ENCODE peak calls at places on chromosomes 7 and 10, in eight cellular contexts. Q is CD4-positive, alpha-beta memory T cell; O is foreskin keratinocyte; Y is AG09309; E is caudate nucleus; N is Caki2; K is substantia nigra; G is AG08396. T is an unnamed sample.

GRCh38 chr10:70441161-70441876 is at the start of gene NODAL:
- DNase-seq in Q (no peak), O (no peak), Y (no peak), E (no peak), N (no peak), K (no peak), G (no peak), T (no peak)

GRCh38 chr7:57385668-57386067 is 64.3 kb upstream of the ZNF716 start:
- DNase-seq in Q (no peak), O (no peak), Y (no peak), E (no peak), N (no peak), K (no peak), G (no peak), T (no peak)

GRCh38 chr7:143882020-143882610 is 19.9 kb downstream of the TCAF1 start:
- DNase-seq in Q (peak), O (no peak), Y (no peak), E (peak), N (no peak), K (peak), G (peak), T (no peak)

GRCh38 chr10:35300063-35300699 is 36.1 kb upstream of the CCNY start:
- DNase-seq in Q (no peak), O (peak), Y (peak), E (no peak), N (peak), K (peak), G (peak), T (peak)

GRCh38 chr7:1325646-1326510 is 93.2 kb downstream of the UNCX start:
- DNase-seq in Q (no peak), O (no peak), Y (no peak), E (no peak), N (no peak), K (no peak), G (no peak), T (no peak)

GRCh38 chr7:154817224-154817896 is 185.6 kb downstream of the PAXIP1 start:
- DNase-seq in Q (no peak), O (no peak), Y (no peak), E (no peak), N (no peak), K (no peak), G (no peak), T (no peak)

GRCh38 chr7:117072620-117073118 is 119.4 kb downstream of the ST7 start:
- DNase-seq in Q (no peak), O (no peak), Y (no peak), E (peak), N (no peak), K (peak), G (peak), T (no peak)

GRCh38 chr10:133567119-133567518 is 1.7 kb upstream of the SYCE1 start:
- DNase-seq in Q (no peak), O (no peak), Y (no peak), E (no peak), N (no peak), K (no peak), G (no peak), T (no peak)

GRCh38 chr10:71694567-71694968 is 25.0 kb downstream of the C10orf105 start:
- DNase-seq in Q (no peak), O (no peak), Y (no peak), E (no peak), N (no peak), K (peak), G (no peak), T (no peak)

GRCh38 chr10:48800283-48800675 is 115.6 kb downstream of the WDFY4 start:
- DNase-seq in Q (no peak), O (no peak), Y (no peak), E (no peak), N (no peak), K (peak), G (no peak), T (no peak)

GRCh38 chr7:1430056-1430845 is 29.0 kb downstream of the MICALL2 start:
- DNase-seq in Q (no peak), O (no peak), Y (no peak), E (no peak), N (no peak), K (no peak), G (no peak), T (no peak)

GRCh38 chr10:42975005-42975493 is 101.8 kb upstream of the RET start:
- DNase-seq in Q (no peak), O (no peak), Y (no peak), E (no peak), N (no peak), K (no peak), G (no peak), T (no peak)

GRCh38 chr7:43119371-43120069 is 7.1 kb downstream of the HECW1 start:
- DNase-seq in Q (no peak), O (no peak), Y (peak), E (no peak), N (no peak), K (no peak), G (peak), T (no peak)

GRCh38 chr10:49761789-49762565 is at the start of gene OGDHL:
- DNase-seq in Q (no peak), O (no peak), Y (no peak), E (peak), N (peak), K (peak), G (peak), T (no peak)

GRCh38 chr7:139075031-139075652 is 34.4 kb downstream of the ZC3HAV1 start:
- DNase-seq in Q (peak), O (peak), Y (peak), E (peak), N (peak), K (peak), G (peak), T (peak)

GRCh38 chr7:36032362-36032818 is 120.7 kb upstream of the EEPD1 start:
- DNase-seq in Q (no peak), O (no peak), Y (no peak), E (no peak), N (no peak), K (peak), G (peak), T (no peak)

GRCh38 chr7:80659120-80660055 is 20.9 kb downstream of the CD36 start:
- DNase-seq in Q (no peak), O (no peak), Y (no peak), E (no peak), N (no peak), K (no peak), G (peak), T (no peak)

GRCh38 chr7:158683541-158683940 is 21.1 kb downstream of the NCAPG2 start:
- DNase-seq in Q (no peak), O (no peak), Y (no peak), E (no peak), N (no peak), K (no peak), G (no peak), T (no peak)

GRCh38 chr7:117929217-117929616 is 56.0 kb upstream of the CTTNBP2 start:
- DNase-seq in Q (no peak), O (no peak), Y (no peak), E (no peak), N (no peak), K (no peak), G (no peak), T (no peak)

GRCh38 chr10:3467052-3467906 is 294.7 kb upstream of the PITRM1 start:
- DNase-seq in Q (no peak), O (peak), Y (peak), E (no peak), N (peak), K (no peak), G (peak), T (peak)

GRCh38 chr10:1063232-1063862 is 7.2 kb downstream of the WDR37 start:
- DNase-seq in Q (peak), O (no peak), Y (no peak), E (peak), N (no peak), K (no peak), G (no peak), T (no peak)

GRCh38 chr7:22724861-22725260 is 2.1 kb upstream of the IL6 start:
- DNase-seq in Q (no peak), O (no peak), Y (no peak), E (no peak), N (no peak), K (no peak), G (no peak), T (no peak)

GRCh38 chr7:66739477-66739876 is 1.1 kb upstream of the RABGEF1 start:
- DNase-seq in Q (no peak), O (no peak), Y (no peak), E (no peak), N (no peak), K (no peak), G (no peak), T (no peak)

T was measured in tibial nerve.